ENCODE peak calls at places on chromosomes 7 and 10, in seven cellular contexts. D, Z, N, U, F, H and T are unnamed samples.

GRCh38 chr10:95308389-95309302 is 17.8 kb upstream of the PDLIM1 start:
- DNase-seq in Z (peak; percentile 91), U (peak; percentile 74), F (no peak), D (no peak), H (no peak), N (peak; percentile 83), T (no peak)

GRCh38 chr7:28036748-28037147 is 143.8 kb downstream of the JAZF1 start:
- DNase-seq in F (no peak), H (no peak), D (no peak), U (no peak), Z (no peak), N (no peak), T (no peak)

GRCh38 chr7:23654508-23654907 is 25.5 kb upstream of the FAM221A start:
- DNase-seq in Z (no peak), F (no peak), N (no peak), U (no peak), D (no peak), H (peak; percentile 26), T (no peak)

GRCh38 chr7:158743219-158743618 is 38.6 kb upstream of the NCAPG2 start:
- DNase-seq in H (no peak), F (no peak), D (no peak), U (no peak), N (no peak), Z (no peak), T (no peak)

GRCh38 chr10:52436664-52437063 is 122.6 kb downstream of the DKK1 start:
- DNase-seq in F (no peak), D (no peak), H (no peak), U (no peak), N (no peak), Z (no peak), T (no peak)

GRCh38 chr10:27685686-27686085 is 59.9 kb downstream of the MKX start:
- DNase-seq in U (no peak), H (no peak), D (no peak), F (no peak), N (no peak), Z (no peak), T (no peak)

GRCh38 chr7:28921822-28922221 is 36.3 kb downstream of the TRIL start:
- DNase-seq in H (peak; percentile 84), N (peak; percentile 22), U (peak; percentile 58), Z (peak; percentile 36), F (no peak), D (peak; percentile 81), T (peak; percentile 2)

GRCh38 chr7:5691536-5692090 is 89.8 kb downstream of the RNF216 start:
- DNase-seq in D (peak; percentile 52), N (no peak), U (no peak), H (no peak), F (no peak), Z (no peak), T (no peak)

GRCh38 chr7:80635998-80636397 is 2.4 kb upstream of the CD36 start:
- DNase-seq in F (no peak), D (no peak), Z (no peak), H (no peak), U (no peak), N (no peak), T (no peak)

GRCh38 chr7:48414005-48414732 is 242.9 kb downstream of the ABCA13 start:
- DNase-seq in N (no peak), U (no peak), D (no peak), H (no peak), Z (no peak), F (no peak), T (no peak)

GRCh38 chr7:30996883-30997282 is 33.1 kb downstream of the GHRHR start:
- DNase-seq in H (no peak), D (no peak), F (no peak), U (no peak), N (no peak), Z (no peak), T (no peak)

GRCh38 chr7:43756368-43757072 is 2.0 kb upstream of the BLVRA start:
- DNase-seq in D (no peak), N (no peak), Z (no peak), H (no peak), F (no peak), U (no peak), T (no peak)

GRCh38 chr10:60497364-60497763 is 107.7 kb upstream of the ANK3 start:
- DNase-seq in H (no peak), N (no peak), F (no peak), U (no peak), D (no peak), Z (no peak), T (no peak)

GRCh38 chr7:107044347-107045194 is at the start of gene PRKAR2B:
- DNase-seq in N (peak; percentile 85), D (peak; percentile 93), F (peak; percentile 61), U (peak; percentile 76), Z (peak; percentile 48), H (peak; percentile 100), T (peak; percentile 65)

GRCh38 chr10:117519366-117519765 is 23.2 kb upstream of the EMX2 start:
- DNase-seq in U (no peak), N (no peak), F (no peak), H (no peak), Z (no peak), D (no peak), T (no peak)

GRCh38 chr7:37753398-37753797 is 69.8 kb downstream of the GPR141 start:
- DNase-seq in U (no peak), H (no peak), D (no peak), Z (no peak), N (no peak), F (no peak), T (no peak)

GRCh38 chr7:28088032-28088431 is 92.6 kb downstream of the JAZF1 start:
- DNase-seq in H (no peak), U (no peak), Z (no peak), F (no peak), N (no peak), D (no peak), T (no peak)

GRCh38 chr7:730501-731439 is 3.7 kb upstream of the PRKAR1B start:
- DNase-seq in D (no peak), F (no peak), H (no peak), U (no peak), Z (no peak), N (no peak), T (no peak)

GRCh38 chr10:15485027-15485426 is 113.9 kb upstream of the FAM171A1 start:
- DNase-seq in H (no peak), N (no peak), F (no peak), U (no peak), D (no peak), Z (no peak), T (no peak)
- H3K27ac ChIP-seq in H (no peak overlapping the region), N (no peak overlapping the region), F (no peak overlapping the region), U (no peak overlapping the region), D (no peak overlapping the region), Z (peak overlapping the region; percentile 79), T (no peak overlapping the region)

GRCh38 chr10:71589617-71590551 is 129.7 kb downstream of the C10orf105 start:
- DNase-seq in N (no peak), D (no peak), Z (no peak), H (no peak), F (no peak), U (no peak), T (no peak)
- H3K27ac ChIP-seq in N (no peak overlapping the region), D (no peak overlapping the region), Z (no peak overlapping the region), H (no peak overlapping the region), F (no peak overlapping the region), U (no peak overlapping the region), T (no peak overlapping the region)

DNA sequence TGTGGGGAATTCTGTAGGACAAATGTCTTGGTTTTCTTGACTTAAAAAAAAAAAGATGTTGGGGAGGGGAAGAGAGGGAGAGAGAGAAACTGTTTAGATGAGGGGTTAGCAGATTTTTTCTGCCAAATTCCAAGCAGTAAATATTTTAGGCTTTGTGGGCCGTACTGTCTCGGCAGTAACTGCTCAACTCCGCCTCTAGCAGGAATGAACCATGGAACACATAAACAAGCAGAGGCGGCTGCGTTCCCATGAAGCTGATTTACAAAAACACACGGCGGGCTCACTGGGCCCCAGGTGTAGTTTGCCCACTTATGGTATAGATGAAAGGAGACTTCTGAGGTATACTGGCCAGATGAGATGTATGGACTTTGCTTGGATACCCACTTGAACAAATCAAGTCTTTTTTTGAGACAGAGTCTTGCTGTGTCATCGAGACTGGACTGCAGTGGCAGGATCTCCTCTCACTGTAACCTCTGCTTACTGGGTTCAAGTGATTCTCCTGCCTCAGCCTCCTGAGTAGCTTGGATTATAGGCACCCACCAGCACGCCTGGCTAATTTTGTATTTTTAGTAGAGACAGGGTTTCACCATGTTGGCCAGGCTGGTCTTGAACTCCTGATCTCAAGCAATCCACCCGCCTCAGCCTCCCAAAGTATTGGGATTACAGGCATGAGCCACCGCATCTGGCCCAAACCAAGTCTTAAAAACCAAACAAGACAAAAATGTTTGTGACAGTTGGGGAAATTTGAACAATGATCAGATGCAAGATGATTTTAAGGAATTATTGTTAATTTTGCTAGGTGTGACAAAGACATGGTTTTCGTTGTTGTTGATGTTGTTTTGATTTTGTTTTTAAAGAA is 9.7 kb upstream of the ADAMTS14 start:
- DNase-seq in D (no peak), U (no peak), F (no peak), N (no peak), H (no peak), Z (no peak), T (no peak)
- H3K27ac ChIP-seq in D (no peak overlapping the region), U (peak overlapping the region; percentile 4), F (peak overlapping the region; percentile 2), N (no peak overlapping the region), H (no peak overlapping the region), Z (no peak overlapping the region), T (no peak overlapping the region)

GRCh38 chr7:129877146-129877792 is 75.5 kb downstream of the UBE2H start:
- DNase-seq in N (no peak), H (no peak), U (no peak), D (no peak), Z (no peak), F (no peak), T (no peak)
- H3K27ac ChIP-seq in N (peak overlapping the region; percentile 35), H (peak overlapping the region; percentile 9), U (peak overlapping the region; percentile 23), D (peak overlapping the region; percentile 30), Z (peak overlapping the region; percentile 5), F (no peak overlapping the region), T (no peak overlapping the region)